ENCODE peak calls at places on chromosome 10, in four cellular contexts. T is ovary, E is neural progenitor cell, O is BE2C. F is an unnamed sample.

GRCh38 chr10:110918269-110918632 is 729 bp downstream of the BBIP1 start:
- DNase-seq in O (peak; percentile 96), T (no peak), E (peak; percentile 98), F (peak; percentile 96)

GRCh38 chr10:3048114-3049019 is 19.0 kb upstream of the PFKP start:
- DNase-seq in O (no peak), E (peak; percentile 43), T (no peak), F (peak; percentile 42)

GRCh38 chr10:47406870-47407648 is 23.0 kb upstream of the ZNF488 start:
- DNase-seq in T (no peak), E (no peak), O (no peak), F (no peak)

GRCh38 chr10:132101529-132101928 is 35.8 kb downstream of the JAKMIP3 start:
- DNase-seq in E (no peak), O (peak; percentile 30), T (no peak), F (no peak)

GRCh38 chr10:108465871-108466641 is 1301.5 kb upstream of the SORCS1 start:
- DNase-seq in E (peak; percentile 65), T (no peak), O (no peak), F (peak; percentile 72)

GRCh38 chr10:129754211-129755050 is 209.6 kb downstream of the EBF3 start:
- DNase-seq in T (no peak), E (no peak), O (no peak), F (no peak)

GRCh38 chr10:95646160-95646559 is 10.4 kb downstream of the ALDH18A1 start:
- DNase-seq in T (no peak), E (no peak), O (no peak), F (no peak)

GRCh38 chr10:22389856-22390589 is 44.7 kb downstream of the SPAG6 start:
- DNase-seq in E (no peak), O (no peak), T (no peak), F (no peak)

GRCh38 chr10:82609845-82610244 is 734.9 kb downstream of the NRG3 start:
- DNase-seq in E (peak; percentile 3), O (peak; percentile 72), T (no peak), F (no peak)

GRCh38 chr10:119616879-119617580 is 20.3 kb upstream of the TIAL1 start:
- DNase-seq in O (no peak), T (no peak), E (no peak), F (peak; percentile 30)

GRCh38 chr10:63515002-63515763 is 6.0 kb upstream of the REEP3 start:
- DNase-seq in O (no peak), T (no peak), E (peak; percentile 37), F (no peak)

GRCh38 chr10:10816453-10816852 is 201.2 kb upstream of the CELF2 start:
- DNase-seq in O (no peak), T (no peak), E (no peak), F (no peak)

GRCh38 chr10:99883523-99883922 is 101.1 kb downstream of the ABCC2 start:
- DNase-seq in T (no peak), E (no peak), O (no peak), F (no peak)

GRCh38 chr10:89478085-89478738 is 57.2 kb downstream of the SLC16A12 start:
- DNase-seq in O (no peak), E (peak; percentile 11), T (no peak), F (no peak)

GRCh38 chr10:112953075-112953501 is 3.0 kb downstream of the TCF7L2 start:
- DNase-seq in O (peak; percentile 40), E (peak; percentile 64), T (peak; percentile 63), F (peak; percentile 50)

GRCh38 chr10:71761541-71762113 is 11.7 kb downstream of the VSIR start:
- DNase-seq in E (no peak), O (no peak), T (no peak), F (no peak)
- TF ChIP-seq CTCF in E (peak; percentile 28), O (no peak), T (no peak), F (no peak)

GRCh38 chr10:72375173-72375572 is 20.5 kb upstream of the DNAJB12 start:
- DNase-seq in T (no peak), E (peak; percentile 50), O (no peak), F (no peak)
- TF ChIP-seq CTCF in T (no peak), E (no peak), O (no peak), F (no peak)

DNA sequence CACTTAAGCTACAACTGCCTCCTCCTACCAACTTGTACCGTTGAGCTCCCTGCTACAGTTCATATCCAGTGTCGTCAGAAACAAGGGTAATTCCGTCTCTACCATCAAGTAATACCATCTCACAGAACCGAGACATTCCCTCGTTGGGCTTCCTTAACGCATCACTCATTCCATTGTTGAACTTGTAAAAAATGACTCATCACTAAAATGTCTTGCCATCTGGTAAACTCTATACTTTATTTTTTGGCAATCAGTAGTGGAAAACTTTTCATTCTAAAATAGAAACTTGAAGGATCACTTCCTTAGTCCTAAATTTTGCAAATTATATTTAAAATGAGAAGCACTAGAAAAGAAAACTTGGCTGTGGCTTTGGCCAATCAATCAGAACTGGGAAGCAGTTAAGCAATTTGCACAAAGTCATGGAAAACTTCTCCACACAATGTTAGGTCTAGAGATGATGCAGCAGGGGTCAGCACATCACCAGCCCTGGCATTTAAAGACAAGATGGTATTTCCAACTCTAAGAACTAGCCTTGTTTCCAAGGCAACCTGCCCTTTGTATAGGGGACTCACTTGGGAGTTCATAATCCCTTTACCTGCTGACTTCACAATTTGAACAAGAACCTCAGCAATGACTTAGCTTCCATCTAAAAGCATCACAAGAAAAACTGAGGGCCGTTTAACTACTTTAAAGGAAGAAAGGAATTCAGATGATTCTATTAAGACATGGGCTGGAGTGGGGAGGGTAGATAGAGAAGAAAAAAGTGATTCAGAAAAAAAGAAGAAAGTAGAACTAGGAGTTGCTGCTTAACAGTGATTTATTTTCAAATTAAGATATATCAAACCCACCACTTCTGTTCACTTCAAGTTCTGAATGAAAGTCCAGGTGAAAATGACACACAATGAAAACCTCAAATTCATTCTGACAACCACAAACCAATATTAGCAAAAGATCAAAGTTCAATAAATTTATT is 288.1 kb downstream of the PARD3 start:
- DNase-seq in E (peak; percentile 88), T (no peak), O (no peak), F (no peak)
- TF ChIP-seq CTCF in E (peak; percentile 47), T (no peak), O (no peak), F (no peak)

GRCh38 chr10:117860823-117861222 is 185.9 kb downstream of the RAB11FIP2 start:
- DNase-seq in T (no peak), O (no peak), E (peak; percentile 36), F (no peak)
- TF ChIP-seq CTCF in T (no peak), O (peak; percentile 47), E (peak; percentile 57), F (peak; percentile 19)

GRCh38 chr10:6537704-6538103 is 42.4 kb downstream of the PRKCQ start:
- DNase-seq in T (no peak), O (no peak), E (no peak), F (no peak)
- TF ChIP-seq CTCF in T (no peak), O (no peak), E (no peak), F (no peak)

DNA sequence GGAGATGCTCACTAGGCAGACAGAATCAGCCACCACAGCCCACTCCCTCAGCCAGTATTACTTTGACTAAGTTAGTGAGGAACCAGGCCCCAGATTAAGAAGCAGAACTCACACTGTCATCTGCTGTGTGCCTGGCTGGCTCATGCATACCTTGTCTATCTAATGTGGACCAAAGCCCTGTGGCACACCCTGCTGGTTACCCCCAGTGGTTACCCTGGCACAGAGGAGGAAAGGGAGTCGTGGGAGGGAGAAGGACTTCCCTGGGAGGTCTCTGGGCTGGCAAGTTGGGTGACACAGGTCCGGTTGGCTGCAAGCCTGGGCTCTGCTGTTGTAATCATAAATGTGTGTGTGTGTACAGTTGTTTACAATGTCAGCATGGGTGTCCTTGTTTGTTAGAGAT is 7.5 kb upstream of the SH2D4B start:
- DNase-seq in E (no peak), T (no peak), O (no peak), F (no peak)
- TF ChIP-seq CTCF in E (peak; percentile 10), T (no peak), O (peak; percentile 6), F (no peak)

GRCh38 chr10:61606971-61607907 is 55.5 kb upstream of the CABCOCO1 start:
- DNase-seq in E (no peak), T (no peak), O (no peak), F (no peak)
- TF ChIP-seq CTCF in E (peak; percentile 69), T (no peak), O (peak; percentile 63), F (peak; percentile 57)